ENCODE peak calls at places on chromosomes 1 and 21, in five cellular contexts. One of them, this sample, is unnamed.

GRCh38 chr1:43308635-43309580 is 8.1 kb downstream of the TIE1 start:
- DNase-seq in stimulated activated CD8-positive, alpha-beta memory T cell treated with anti-CD3 and anti-CD28 coated beads, Interleukin-4, amount 100 ng/mL, for 1 hour: no peak
- DNase-seq in AG20443: no peak
- DNase-seq in lower leg skin: no peak
- DNase-seq in aorta: peak
- DNase-seq in this sample: no peak

GRCh38 chr1:9066945-9067807 is 2.3 kb downstream of the SLC2A5 start:
- DNase-seq in stimulated activated CD8-positive, alpha-beta memory T cell treated with anti-CD3 and anti-CD28 coated beads, Interleukin-4, amount 100 ng/mL, for 1 hour: no peak
- DNase-seq in AG20443: peak
- DNase-seq in lower leg skin: no peak
- DNase-seq in aorta: peak
- DNase-seq in this sample: peak

GRCh38 chr1:113453771-113454083 is 63.4 kb downstream of the MAGI3 start:
- DNase-seq in stimulated activated CD8-positive, alpha-beta memory T cell treated with anti-CD3 and anti-CD28 coated beads, Interleukin-4, amount 100 ng/mL, for 1 hour: no peak
- DNase-seq in AG20443: no peak
- DNase-seq in lower leg skin: no peak
- DNase-seq in aorta: no peak
- DNase-seq in this sample: no peak

GRCh38 chr1:67500413-67500959 is 70.3 kb upstream of the SERBP1 start:
- DNase-seq in stimulated activated CD8-positive, alpha-beta memory T cell treated with anti-CD3 and anti-CD28 coated beads, Interleukin-4, amount 100 ng/mL, for 1 hour: peak
- DNase-seq in AG20443: peak
- DNase-seq in lower leg skin: peak
- DNase-seq in aorta: peak
- DNase-seq in this sample: peak

GRCh38 chr1:53183277-53183990 is 13.2 kb upstream of the CPT2 start:
- DNase-seq in stimulated activated CD8-positive, alpha-beta memory T cell treated with anti-CD3 and anti-CD28 coated beads, Interleukin-4, amount 100 ng/mL, for 1 hour: no peak
- DNase-seq in AG20443: peak
- DNase-seq in lower leg skin: no peak
- DNase-seq in aorta: no peak
- DNase-seq in this sample: no peak

GRCh38 chr1:114219247-114219872 is 65.7 kb upstream of the SYT6 start:
- DNase-seq in stimulated activated CD8-positive, alpha-beta memory T cell treated with anti-CD3 and anti-CD28 coated beads, Interleukin-4, amount 100 ng/mL, for 1 hour: no peak
- DNase-seq in AG20443: peak
- DNase-seq in lower leg skin: peak
- DNase-seq in aorta: no peak
- DNase-seq in this sample: peak

GRCh38 chr21:34180406-34180805 is 107.0 kb downstream of the MRPS6 start:
- DNase-seq in stimulated activated CD8-positive, alpha-beta memory T cell treated with anti-CD3 and anti-CD28 coated beads, Interleukin-4, amount 100 ng/mL, for 1 hour: no peak
- DNase-seq in AG20443: no peak
- DNase-seq in lower leg skin: peak
- DNase-seq in aorta: no peak
- DNase-seq in this sample: no peak

GRCh38 chr21:33386222-33386784 is 16.9 kb upstream of the IFNGR2 start:
- DNase-seq in stimulated activated CD8-positive, alpha-beta memory T cell treated with anti-CD3 and anti-CD28 coated beads, Interleukin-4, amount 100 ng/mL, for 1 hour: no peak
- DNase-seq in AG20443: no peak
- DNase-seq in lower leg skin: no peak
- DNase-seq in aorta: no peak
- DNase-seq in this sample: no peak

GRCh38 chr1:116769994-116770393 is 15.8 kb downstream of the CD2 start:
- DNase-seq in stimulated activated CD8-positive, alpha-beta memory T cell treated with anti-CD3 and anti-CD28 coated beads, Interleukin-4, amount 100 ng/mL, for 1 hour: no peak
- DNase-seq in AG20443: no peak
- DNase-seq in lower leg skin: no peak
- DNase-seq in aorta: no peak
- DNase-seq in this sample: no peak

GRCh38 chr1:32014199-32014936 is 700 bp downstream of the KHDRBS1 start:
- DNase-seq in stimulated activated CD8-positive, alpha-beta memory T cell treated with anti-CD3 and anti-CD28 coated beads, Interleukin-4, amount 100 ng/mL, for 1 hour: peak
- DNase-seq in AG20443: peak
- DNase-seq in lower leg skin: peak
- DNase-seq in aorta: peak
- DNase-seq in this sample: peak

GRCh38 chr1:116374340-116375164 is 1.5 kb downstream of the ATP1A1 start:
- DNase-seq in stimulated activated CD8-positive, alpha-beta memory T cell treated with anti-CD3 and anti-CD28 coated beads, Interleukin-4, amount 100 ng/mL, for 1 hour: no peak
- DNase-seq in AG20443: no peak
- DNase-seq in lower leg skin: no peak
- DNase-seq in aorta: no peak
- DNase-seq in this sample: peak

GRCh38 chr1:67618285-67619018 is 66.5 kb upstream of the GADD45A start:
- DNase-seq in stimulated activated CD8-positive, alpha-beta memory T cell treated with anti-CD3 and anti-CD28 coated beads, Interleukin-4, amount 100 ng/mL, for 1 hour: no peak
- DNase-seq in AG20443: peak
- DNase-seq in lower leg skin: peak
- DNase-seq in aorta: peak
- DNase-seq in this sample: peak

GRCh38 chr1:111204211-111204883 is 3.9 kb upstream of the DENND2D start:
- DNase-seq in stimulated activated CD8-positive, alpha-beta memory T cell treated with anti-CD3 and anti-CD28 coated beads, Interleukin-4, amount 100 ng/mL, for 1 hour: no peak
- DNase-seq in AG20443: peak
- DNase-seq in lower leg skin: peak
- DNase-seq in aorta: peak
- DNase-seq in this sample: no peak